ENCODE peak calls at places on chromosomes 6 and 20, in seven cellular contexts. One of them, this sample, is unnamed.

GRCh38 chr6:132817554-132818403 is 3.4 kb downstream of the RPS12 start:
- DNase-seq in cardiac muscle cell: no peak
- DNase-seq in CD8-positive, alpha-beta T cell: no peak
- DNase-seq in HFFc6: no peak
- DNase-seq in left ventricle myocardium inferior: no peak
- DNase-seq in Peyer's patch: no peak
- DNase-seq in stomach: no peak
- DNase-seq in this sample: no peak

GRCh38 chr6:81331526-81331925 is 421.0 kb downstream of the TENT5A start:
- DNase-seq in cardiac muscle cell: no peak
- DNase-seq in CD8-positive, alpha-beta T cell: no peak
- DNase-seq in HFFc6: peak; percentile 90
- DNase-seq in left ventricle myocardium inferior: no peak
- DNase-seq in Peyer's patch: no peak
- DNase-seq in stomach: no peak
- DNase-seq in this sample: no peak

GRCh38 chr6:52544325-52545022 is 32.4 kb downstream of the TRAM2 start:
- DNase-seq in cardiac muscle cell: no peak
- DNase-seq in CD8-positive, alpha-beta T cell: no peak
- DNase-seq in HFFc6: peak; percentile 31
- DNase-seq in left ventricle myocardium inferior: no peak
- DNase-seq in Peyer's patch: no peak
- DNase-seq in stomach: no peak
- DNase-seq in this sample: no peak

GRCh38 chr6:11989376-11989775 is 22.7 kb upstream of the HIVEP1 start:
- DNase-seq in cardiac muscle cell: no peak
- DNase-seq in CD8-positive, alpha-beta T cell: no peak
- DNase-seq in HFFc6: no peak
- DNase-seq in left ventricle myocardium inferior: no peak
- DNase-seq in Peyer's patch: no peak
- DNase-seq in stomach: no peak
- DNase-seq in this sample: no peak

GRCh38 chr20:20070871-20071726 is 18.8 kb downstream of the CFAP61 start:
- DNase-seq in cardiac muscle cell: no peak
- DNase-seq in CD8-positive, alpha-beta T cell: no peak
- DNase-seq in HFFc6: no peak
- DNase-seq in left ventricle myocardium inferior: no peak
- DNase-seq in Peyer's patch: no peak
- DNase-seq in stomach: no peak
- DNase-seq in this sample: no peak

GRCh38 chr20:14860410-14860814 is 523.0 kb upstream of the FLRT3 start:
- DNase-seq in cardiac muscle cell: peak; percentile 5
- DNase-seq in CD8-positive, alpha-beta T cell: no peak
- DNase-seq in HFFc6: no peak
- DNase-seq in left ventricle myocardium inferior: no peak
- DNase-seq in Peyer's patch: no peak
- DNase-seq in stomach: no peak
- DNase-seq in this sample: no peak

GRCh38 chr6:68364276-68364785 is 270.8 kb upstream of the ADGRB3 start:
- DNase-seq in cardiac muscle cell: no peak
- DNase-seq in CD8-positive, alpha-beta T cell: no peak
- DNase-seq in HFFc6: no peak
- DNase-seq in left ventricle myocardium inferior: no peak
- DNase-seq in Peyer's patch: no peak
- DNase-seq in stomach: no peak
- DNase-seq in this sample: no peak

GRCh38 chr6:8499540-8499939 is 64.2 kb upstream of the SLC35B3 start:
- DNase-seq in cardiac muscle cell: peak; percentile 9
- DNase-seq in CD8-positive, alpha-beta T cell: no peak
- DNase-seq in HFFc6: no peak
- DNase-seq in left ventricle myocardium inferior: no peak
- DNase-seq in Peyer's patch: no peak
- DNase-seq in stomach: no peak
- DNase-seq in this sample: peak; percentile 15

GRCh38 chr6:151014404-151015150 is 149.1 kb downstream of the MTHFD1L start:
- DNase-seq in cardiac muscle cell: peak; percentile 79
- DNase-seq in CD8-positive, alpha-beta T cell: peak; percentile 34
- DNase-seq in HFFc6: peak; percentile 25
- DNase-seq in left ventricle myocardium inferior: peak; percentile 62
- DNase-seq in Peyer's patch: peak; percentile 75
- DNase-seq in stomach: peak; percentile 76
- DNase-seq in this sample: peak; percentile 60

GRCh38 chr6:55874309-55874708 is 1.1 kb downstream of the BMP5 start:
- DNase-seq in cardiac muscle cell: peak; percentile 16
- DNase-seq in CD8-positive, alpha-beta T cell: no peak
- DNase-seq in HFFc6: no peak
- DNase-seq in left ventricle myocardium inferior: no peak
- DNase-seq in Peyer's patch: no peak
- DNase-seq in stomach: no peak
- DNase-seq in this sample: no peak

GRCh38 chr6:45527210-45527609 is 149.5 kb upstream of the SUPT3H start:
- DNase-seq in cardiac muscle cell: no peak
- DNase-seq in CD8-positive, alpha-beta T cell: no peak
- DNase-seq in HFFc6: no peak
- DNase-seq in left ventricle myocardium inferior: no peak
- DNase-seq in Peyer's patch: no peak
- DNase-seq in stomach: no peak
- DNase-seq in this sample: no peak

GRCh38 chr6:73152998-73153757 is 72.1 kb downstream of the KHDC1L start:
- DNase-seq in cardiac muscle cell: no peak
- DNase-seq in CD8-positive, alpha-beta T cell: no peak
- DNase-seq in HFFc6: peak; percentile 30
- DNase-seq in left ventricle myocardium inferior: no peak
- DNase-seq in Peyer's patch: no peak
- DNase-seq in stomach: no peak
- DNase-seq in this sample: no peak

GRCh38 chr6:151032034-151032433 is 166.5 kb downstream of the MTHFD1L start:
- DNase-seq in cardiac muscle cell: no peak
- DNase-seq in CD8-positive, alpha-beta T cell: no peak
- DNase-seq in HFFc6: no peak
- DNase-seq in left ventricle myocardium inferior: no peak
- DNase-seq in Peyer's patch: no peak
- DNase-seq in stomach: no peak
- DNase-seq in this sample: no peak

GRCh38 chr6:15441215-15441868 is 195.5 kb downstream of the JARID2 start:
- DNase-seq in cardiac muscle cell: peak; percentile 62
- DNase-seq in CD8-positive, alpha-beta T cell: no peak
- DNase-seq in HFFc6: peak; percentile 72
- DNase-seq in left ventricle myocardium inferior: no peak
- DNase-seq in Peyer's patch: no peak
- DNase-seq in stomach: no peak
- DNase-seq in this sample: peak; percentile 58

GRCh38 chr6:130680118-130680517 is 147.1 kb upstream of the SMLR1 start:
- DNase-seq in cardiac muscle cell: no peak
- DNase-seq in CD8-positive, alpha-beta T cell: no peak
- DNase-seq in HFFc6: no peak
- DNase-seq in left ventricle myocardium inferior: no peak
- DNase-seq in Peyer's patch: no peak
- DNase-seq in stomach: no peak
- DNase-seq in this sample: no peak

GRCh38 chr6:28597217-28597835 is 71.6 kb downstream of the GPX5 start:
- DNase-seq in cardiac muscle cell: no peak
- DNase-seq in CD8-positive, alpha-beta T cell: no peak
- DNase-seq in HFFc6: peak; percentile 86
- DNase-seq in left ventricle myocardium inferior: no peak
- DNase-seq in Peyer's patch: no peak
- DNase-seq in stomach: no peak
- DNase-seq in this sample: peak; percentile 40

GRCh38 chr6:122996797-122997520 is 924 bp downstream of the CLVS2 start:
- DNase-seq in cardiac muscle cell: no peak
- DNase-seq in CD8-positive, alpha-beta T cell: no peak
- DNase-seq in HFFc6: no peak
- DNase-seq in left ventricle myocardium inferior: no peak
- DNase-seq in Peyer's patch: no peak
- DNase-seq in stomach: no peak
- DNase-seq in this sample: no peak

GRCh38 chr20:38172344-38172743 is 7.3 kb upstream of the TGM2 start:
- DNase-seq in cardiac muscle cell: no peak
- DNase-seq in CD8-positive, alpha-beta T cell: no peak
- DNase-seq in HFFc6: no peak
- DNase-seq in left ventricle myocardium inferior: no peak
- DNase-seq in Peyer's patch: no peak
- DNase-seq in stomach: no peak
- DNase-seq in this sample: no peak

GRCh38 chr6:100839419-100839818 is 41.7 kb downstream of the ASCC3 start:
- DNase-seq in cardiac muscle cell: no peak
- DNase-seq in CD8-positive, alpha-beta T cell: no peak
- DNase-seq in HFFc6: no peak
- DNase-seq in left ventricle myocardium inferior: no peak
- DNase-seq in Peyer's patch: no peak
- DNase-seq in stomach: no peak
- DNase-seq in this sample: no peak

GRCh38 chr6:87766211-87766610 is 64.2 kb upstream of the AKIRIN2 start:
- DNase-seq in cardiac muscle cell: no peak
- DNase-seq in CD8-positive, alpha-beta T cell: no peak
- DNase-seq in HFFc6: no peak
- DNase-seq in left ventricle myocardium inferior: no peak
- DNase-seq in Peyer's patch: no peak
- DNase-seq in stomach: no peak
- DNase-seq in this sample: no peak

GRCh38 chr6:143027058-143027457 is 33.6 kb upstream of the AIG1 start:
- DNase-seq in cardiac muscle cell: peak; percentile 57
- DNase-seq in CD8-positive, alpha-beta T cell: peak; percentile 22
- DNase-seq in HFFc6: peak; percentile 9
- DNase-seq in left ventricle myocardium inferior: peak; percentile 28
- DNase-seq in Peyer's patch: no peak
- DNase-seq in stomach: peak; percentile 60
- DNase-seq in this sample: peak; percentile 37

GRCh38 chr6:36123270-36124139 is 6.8 kb upstream of the MAPK13 start:
- DNase-seq in cardiac muscle cell: peak; percentile 81
- DNase-seq in CD8-positive, alpha-beta T cell: peak; percentile 86
- DNase-seq in HFFc6: peak; percentile 69
- DNase-seq in left ventricle myocardium inferior: peak; percentile 75
- DNase-seq in Peyer's patch: peak; percentile 88
- DNase-seq in stomach: peak; percentile 86
- DNase-seq in this sample: peak; percentile 74

GRCh38 chr20:62787329-62787728 is 8.9 kb upstream of the MRGBP start:
- DNase-seq in cardiac muscle cell: no peak
- DNase-seq in CD8-positive, alpha-beta T cell: no peak
- DNase-seq in HFFc6: no peak
- DNase-seq in left ventricle myocardium inferior: no peak
- DNase-seq in Peyer's patch: no peak
- DNase-seq in stomach: no peak
- DNase-seq in this sample: no peak

GRCh38 chr20:43917380-43917779 is 2.7 kb downstream of the TOX2 start:
- DNase-seq in cardiac muscle cell: no peak
- DNase-seq in CD8-positive, alpha-beta T cell: no peak
- DNase-seq in HFFc6: no peak
- DNase-seq in left ventricle myocardium inferior: no peak
- DNase-seq in Peyer's patch: no peak
- DNase-seq in stomach: no peak
- DNase-seq in this sample: no peak

GRCh38 chr6:87623248-87623647 is 33.3 kb downstream of the ORC3 start:
- DNase-seq in cardiac muscle cell: no peak
- DNase-seq in CD8-positive, alpha-beta T cell: no peak
- DNase-seq in HFFc6: peak; percentile 50
- DNase-seq in left ventricle myocardium inferior: no peak
- DNase-seq in Peyer's patch: no peak
- DNase-seq in stomach: no peak
- DNase-seq in this sample: no peak

GRCh38 chr6:138004423-138005287 is 102.6 kb downstream of the PERP start:
- DNase-seq in cardiac muscle cell: peak; percentile 54
- DNase-seq in CD8-positive, alpha-beta T cell: no peak
- DNase-seq in HFFc6: peak; percentile 14
- DNase-seq in left ventricle myocardium inferior: no peak
- DNase-seq in Peyer's patch: no peak
- DNase-seq in stomach: no peak
- DNase-seq in this sample: peak; percentile 30
- TF ChIP-seq CTCF in cardiac muscle cell: peak; percentile 56
- TF ChIP-seq CTCF in CD8-positive, alpha-beta T cell: peak; percentile 41
- TF ChIP-seq CTCF in HFFc6: peak; percentile 74
- TF ChIP-seq CTCF in left ventricle myocardium inferior: peak; percentile 54
- TF ChIP-seq CTCF in Peyer's patch: peak; percentile 61
- TF ChIP-seq CTCF in stomach: no peak
- TF ChIP-seq CTCF in this sample: peak; percentile 18

DNA sequence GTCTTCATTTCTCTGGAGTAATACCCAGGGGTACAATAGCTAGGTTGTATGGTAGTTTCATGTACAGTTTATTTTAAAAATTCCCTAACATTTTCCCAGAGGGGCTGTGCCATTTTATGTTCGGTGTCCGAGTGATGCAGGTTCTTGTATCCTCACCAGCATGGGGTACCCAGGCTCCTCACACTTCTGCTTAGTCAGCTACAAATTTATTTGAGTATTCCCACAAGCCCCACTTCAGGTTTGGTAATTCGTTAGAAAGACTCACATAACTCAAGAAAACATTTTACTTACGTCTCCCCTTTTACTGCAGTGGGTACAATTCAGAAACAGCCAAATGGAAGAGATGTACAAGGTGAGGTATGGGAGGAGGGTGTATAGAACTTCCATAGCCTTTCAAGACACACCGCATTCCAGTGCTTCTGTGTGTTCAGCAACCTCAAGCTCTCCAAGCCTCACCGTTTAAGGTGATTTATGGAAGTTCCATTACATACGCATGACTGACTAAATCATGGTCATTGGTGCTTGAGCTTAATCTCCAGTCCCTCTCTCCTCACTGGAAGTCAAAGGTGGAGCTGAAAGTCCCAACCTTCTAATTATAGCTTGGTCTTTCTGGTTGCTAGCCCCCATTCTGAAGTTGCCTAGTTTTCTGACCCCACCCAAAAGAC is 18.1 kb downstream of the RIPK1 start:
- DNase-seq in cardiac muscle cell: no peak
- DNase-seq in CD8-positive, alpha-beta T cell: no peak
- DNase-seq in HFFc6: no peak
- DNase-seq in left ventricle myocardium inferior: no peak
- DNase-seq in Peyer's patch: no peak
- DNase-seq in stomach: no peak
- DNase-seq in this sample: no peak
- TF ChIP-seq CTCF in cardiac muscle cell: no peak
- TF ChIP-seq CTCF in CD8-positive, alpha-beta T cell: no peak
- TF ChIP-seq CTCF in HFFc6: no peak
- TF ChIP-seq CTCF in left ventricle myocardium inferior: no peak
- TF ChIP-seq CTCF in Peyer's patch: no peak
- TF ChIP-seq CTCF in stomach: no peak
- TF ChIP-seq CTCF in this sample: no peak

GRCh38 chr20:3195607-3196230 is 8.8 kb downstream of the DDRGK1 start:
- DNase-seq in cardiac muscle cell: no peak
- DNase-seq in CD8-positive, alpha-beta T cell: no peak
- DNase-seq in HFFc6: no peak
- DNase-seq in left ventricle myocardium inferior: no peak
- DNase-seq in Peyer's patch: no peak
- DNase-seq in stomach: no peak
- DNase-seq in this sample: no peak
- TF ChIP-seq CTCF in cardiac muscle cell: no peak
- TF ChIP-seq CTCF in CD8-positive, alpha-beta T cell: no peak
- TF ChIP-seq CTCF in HFFc6: no peak
- TF ChIP-seq CTCF in left ventricle myocardium inferior: no peak
- TF ChIP-seq CTCF in Peyer's patch: no peak
- TF ChIP-seq CTCF in stomach: no peak
- TF ChIP-seq CTCF in this sample: no peak

DNA sequence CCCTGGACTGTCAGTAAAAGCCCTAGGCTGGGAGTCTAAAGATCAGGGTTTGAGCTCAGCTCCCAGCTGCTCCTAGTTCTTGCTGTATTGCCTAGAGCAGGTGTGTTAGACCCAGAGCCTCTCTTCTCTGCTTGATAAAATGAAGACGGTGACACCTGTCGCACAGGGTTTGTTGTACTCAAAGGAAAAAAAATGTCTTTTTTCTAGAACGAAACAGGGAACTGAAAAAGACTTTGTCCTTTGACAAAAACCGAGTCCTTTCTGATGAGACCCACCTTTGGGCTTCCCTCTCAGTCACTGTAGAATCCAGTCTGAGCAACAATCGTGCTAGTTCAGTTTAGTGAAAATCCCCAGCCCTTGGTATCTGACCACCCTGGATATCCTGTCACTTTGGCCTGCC is 102.1 kb upstream of the LAMP5 start:
- DNase-seq in cardiac muscle cell: no peak
- DNase-seq in CD8-positive, alpha-beta T cell: no peak
- DNase-seq in HFFc6: no peak
- DNase-seq in left ventricle myocardium inferior: no peak
- DNase-seq in Peyer's patch: no peak
- DNase-seq in stomach: no peak
- DNase-seq in this sample: no peak
- TF ChIP-seq CTCF in cardiac muscle cell: no peak
- TF ChIP-seq CTCF in CD8-positive, alpha-beta T cell: no peak
- TF ChIP-seq CTCF in HFFc6: no peak
- TF ChIP-seq CTCF in left ventricle myocardium inferior: no peak
- TF ChIP-seq CTCF in Peyer's patch: no peak
- TF ChIP-seq CTCF in stomach: no peak
- TF ChIP-seq CTCF in this sample: no peak

This sample was measured in endothelial cell.